ENCODE peak calls at places on chromosomes 7 and 10, in seven cellular contexts. L, H, P, K, U, B and R are unnamed samples.

GRCh38 chr7:70696139-70696782 is 435.7 kb upstream of the GALNT17 start:
- DNase-seq in B (no peak), K (no peak), H (peak; percentile 59), P (peak; percentile 60), L (no peak), U (no peak), R (peak; percentile 56)

GRCh38 chr7:94067506-94067905 is 63.4 kb upstream of the BET1 start:
- DNase-seq in L (no peak), K (no peak), P (no peak), H (no peak), B (no peak), U (no peak), R (no peak)

GRCh38 chr7:55441668-55442305 is 76.7 kb downstream of the LANCL2 start:
- DNase-seq in P (no peak), K (no peak), B (peak; percentile 72), L (no peak), H (peak; percentile 37), U (no peak), R (no peak)

GRCh38 chr10:35208536-35208935 is 81.9 kb downstream of the CREM start:
- DNase-seq in L (peak; percentile 68), B (no peak), U (no peak), K (peak; percentile 30), P (peak; percentile 57), H (no peak), R (no peak)

GRCh38 chr7:134547738-134548054 is 1.2 kb upstream of the AKR1B15 start:
- DNase-seq in B (no peak), H (peak; percentile 89), U (no peak), L (no peak), P (peak; percentile 74), K (no peak), R (peak; percentile 68)

GRCh38 chr10:64996886-64997285 is 1475.7 kb downstream of the REEP3 start:
- DNase-seq in P (no peak), L (no peak), H (no peak), K (no peak), B (no peak), U (no peak), R (no peak)

GRCh38 chr10:60820093-60820769 is 42.0 kb downstream of the CDK1 start:
- DNase-seq in P (peak; percentile 36), L (no peak), U (no peak), K (no peak), H (peak; percentile 31), B (peak; percentile 46), R (peak; percentile 92)

GRCh38 chr10:30798621-30799020 is 169.1 kb upstream of the LYZL2 start:
- DNase-seq in B (no peak), L (no peak), U (no peak), P (no peak), H (no peak), K (no peak), R (no peak)

GRCh38 chr10:20598590-20598989 is 298.5 kb downstream of the NEBL start:
- DNase-seq in K (no peak), B (peak; percentile 66), H (peak; percentile 69), U (peak; percentile 72), P (no peak), L (no peak), R (peak; percentile 88)

GRCh38 chr7:329691-330281 is 39.8 kb downstream of the FOXL3 start:
- DNase-seq in U (no peak), B (no peak), K (no peak), P (no peak), H (no peak), L (no peak), R (no peak)

GRCh38 chr10:3198900-3199299 is 26.3 kb upstream of the PITRM1 start:
- DNase-seq in P (no peak), B (no peak), L (no peak), K (no peak), U (no peak), H (no peak), R (no peak)

GRCh38 chr7:2103071-2103898 is 129.5 kb downstream of the MAD1L1 start:
- DNase-seq in H (no peak), U (no peak), P (no peak), L (no peak), K (no peak), B (no peak), R (no peak)

GRCh38 chr7:98423043-98423442 is 22.2 kb upstream of the BAIAP2L1 start:
- DNase-seq in U (peak; percentile 61), L (no peak), B (no peak), K (no peak), P (peak; percentile 48), H (peak; percentile 69), R (peak; percentile 76)

GRCh38 chr10:52965938-52966401 is 193.4 kb upstream of the MBL2 start:
- DNase-seq in H (no peak), P (peak; percentile 89), U (peak; percentile 36), K (no peak), B (no peak), L (no peak), R (no peak)

GRCh38 chr10:49484501-49485230 is 54.3 kb downstream of the ERCC6 start:
- DNase-seq in P (no peak), B (no peak), L (no peak), U (no peak), H (no peak), K (no peak), R (no peak)

GRCh38 chr10:78416031-78416800 is 382.6 kb downstream of the RPS24 start:
- DNase-seq in K (no peak), L (no peak), B (peak; percentile 83), H (peak; percentile 72), U (no peak), P (no peak), R (peak; percentile 29)

GRCh38 chr10:119501690-119502089 is 40.8 kb downstream of the RGS10 start:
- DNase-seq in L (no peak), B (no peak), P (no peak), U (no peak), K (peak; percentile 18), H (no peak), R (no peak)

GRCh38 chr7:156503195-156503594 is 137.4 kb upstream of the RNF32 start:
- DNase-seq in B (no peak), K (no peak), H (no peak), L (no peak), U (no peak), P (no peak), R (no peak)

GRCh38 chr10:79405221-79405994 is 40.0 kb downstream of the ZCCHC24 start:
- DNase-seq in H (no peak), L (no peak), K (no peak), B (no peak), P (no peak), U (peak; percentile 45), R (peak; percentile 39)

GRCh38 chr7:33334349-33334748 is 205.0 kb downstream of the BBS9 start:
- DNase-seq in U (peak; percentile 53), H (peak; percentile 33), B (no peak), L (no peak), P (peak; percentile 36), K (no peak), R (peak; percentile 33)

GRCh38 chr10:117253908-117254307 is 13.0 kb downstream of the SLC18A2 start:
- DNase-seq in K (no peak), B (no peak), L (no peak), P (no peak), H (no peak), U (peak; percentile 53), R (no peak)

GRCh38 chr7:36723951-36724664 is at the start of gene AOAH:
- DNase-seq in P (peak; percentile 78), K (peak; percentile 63), B (no peak), L (peak; percentile 88), U (no peak), H (no peak), R (no peak)

GRCh38 chr10:122503004-122503403 is 41.7 kb downstream of the HTRA1 start:
- DNase-seq in H (peak; percentile 38), B (no peak), L (no peak), K (no peak), P (no peak), U (peak; percentile 24), R (no peak)

GRCh38 chr10:72690071-72690755 is 1.7 kb upstream of the MCU start:
- DNase-seq in L (no peak), H (no peak), P (no peak), U (no peak), B (no peak), K (no peak), R (no peak)